ENCODE peak calls at places on chromosomes 2 and 18, in five cellular contexts. X is AG08396; H is A549; C is activated CD8-positive, alpha-beta memory T cell treated with anti-CD3 and anti-CD28 coated beads for 48 hours; V is stimulated activated CD4-positive, alpha-beta T cell treated with anti-CD3 and anti-CD28 coated beads, Interleukin-2, amount 100 ng/mL, for 48 hours. B is an unnamed sample.
A peak's percentile ranks its signal among the peaks of the same experiment; 100 is the strongest.

GRCh38 chr2:199977984-199978415 is 22.6 kb downstream of the MAIP1 start:
- DNase-seq in X (peak; percentile 27), H (peak; percentile 68), C (no peak), V (peak; percentile 23), B (no peak)

GRCh38 chr2:239778042-239778811 is 246.9 kb downstream of the NDUFA10 start:
- DNase-seq in X (no peak), H (no peak), C (no peak), V (no peak), B (no peak)

GRCh38 chr2:24400207-24400907 is 40.0 kb upstream of the ITSN2 start:
- DNase-seq in X (no peak), H (no peak), C (no peak), V (no peak), B (no peak)

GRCh38 chr18:55592106-55592505 is 4.1 kb upstream of the TCF4 start:
- DNase-seq in X (no peak), H (no peak), C (no peak), V (no peak), B (no peak)

GRCh38 chr2:127576433-127577207 is 41.1 kb downstream of the MYO7B start:
- DNase-seq in X (peak; percentile 76), H (no peak), C (no peak), V (no peak), B (no peak)

GRCh38 chr2:100831831-100832230 is 11.9 kb downstream of the NPAS2 start:
- DNase-seq in X (no peak), H (no peak), C (no peak), V (no peak), B (no peak)

GRCh38 chr2:107529146-107529545 is 297.5 kb upstream of the RGPD4 start:
- DNase-seq in X (no peak), H (no peak), C (no peak), V (no peak), B (no peak)

GRCh38 chr18:36934884-36935283 is 106.0 kb downstream of the KIAA1328 start:
- DNase-seq in X (no peak), H (no peak), C (no peak), V (no peak), B (no peak)

GRCh38 chr2:229563388-229563787 is 151.0 kb downstream of the DNER start:
- DNase-seq in X (no peak), H (no peak), C (no peak), V (no peak), B (no peak)

GRCh38 chr18:3453540-3454364 is 3.8 kb downstream of the TGIF1 start:
- DNase-seq in X (peak; percentile 50), H (peak; percentile 76), C (no peak), V (peak; percentile 33), B (no peak)

GRCh38 chr2:121144111-121144510 is 140.9 kb downstream of the TFCP2L1 start:
- DNase-seq in X (no peak), H (no peak), C (no peak), V (no peak), B (no peak)

GRCh38 chr18:27717816-27718215 is 459.1 kb downstream of the CDH2 start:
- DNase-seq in X (no peak), H (no peak), C (no peak), V (no peak), B (no peak)

GRCh38 chr2:223262946-223263345 is 211.0 kb downstream of the KCNE4 start:
- DNase-seq in X (no peak), H (peak; percentile 22), C (no peak), V (no peak), B (no peak)

GRCh38 chr2:188607501-188607900 is 315.8 kb downstream of the GULP1 start:
- DNase-seq in X (no peak), H (peak; percentile 22), C (no peak), V (no peak), B (no peak)

GRCh38 chr18:78623142-78623541 is 356.5 kb upstream of the SALL3 start:
- DNase-seq in X (no peak), H (no peak), C (no peak), V (no peak), B (no peak)

GRCh38 chr2:28754321-28754720 is 2.7 kb downstream of the PPP1CB start:
- DNase-seq in X (no peak), H (peak; percentile 13), C (no peak), V (no peak), B (no peak)

GRCh38 chr2:190402986-190403385 is 5.2 kb upstream of the MFSD6 start:
- DNase-seq in X (no peak), H (no peak), C (no peak), V (no peak), B (no peak)

GRCh38 chr2:36539631-36540030 is 58.3 kb downstream of the FEZ2 start:
- DNase-seq in X (peak; percentile 26), H (no peak), C (no peak), V (no peak), B (no peak)

GRCh38 chr2:457287-457686 is 169.4 kb upstream of the ALKAL2 start:
- DNase-seq in X (no peak), H (no peak), C (no peak), V (no peak), B (no peak)

GRCh38 chr2:237626813-237627451 is 455 bp upstream of the LRRFIP1 start:
- DNase-seq in X (no peak), H (no peak), C (no peak), V (no peak), B (no peak)

GRCh38 chr2:23269747-23270146 is 115.2 kb upstream of the KLHL29 start:
- DNase-seq in X (no peak), H (no peak), C (no peak), V (no peak), B (no peak)

GRCh38 chr2:85303780-85304531 is 23.8 kb downstream of the TGOLN2 start:
- DNase-seq in X (no peak), H (no peak), C (no peak), V (no peak), B (no peak)

GRCh38 chr2:82875891-82876290 is 1583.2 kb downstream of the SUCLG1 start:
- DNase-seq in X (no peak), H (no peak), C (no peak), V (no peak), B (no peak)

GRCh38 chr18:40159141-40160017 is 1795.7 kb upstream of the PIK3C3 start:
- DNase-seq in X (no peak), H (peak; percentile 21), C (no peak), V (no peak), B (no peak)

GRCh38 chr18:23226930-23227728 is 91.8 kb downstream of the CABLES1 start:
- DNase-seq in X (peak; percentile 58), H (no peak), C (no peak), V (no peak), B (no peak)

GRCh38 chr18:8673276-8674209 is 31.8 kb upstream of the MTCL1 start:
- DNase-seq in X (no peak), H (peak; percentile 44), C (no peak), V (no peak), B (no peak)

GRCh38 chr18:30177056-30177455 is 865.5 kb downstream of the DSC3 start:
- DNase-seq in X (no peak), H (no peak), C (no peak), V (no peak), B (no peak)

GRCh38 chr2:20608666-20609348 is 42.1 kb downstream of the HS1BP3 start:
- DNase-seq in X (no peak), H (no peak), C (no peak), V (no peak), B (no peak)

GRCh38 chr2:240913810-240914644 is 7.9 kb downstream of the CROCC2 start:
- DNase-seq in X (peak; percentile 76), H (peak; percentile 66), C (peak; percentile 57), V (peak; percentile 70), B (no peak)

GRCh38 chr2:39534095-39534711 is 97.1 kb upstream of the MAP4K3 start:
- DNase-seq in X (no peak), H (no peak), C (no peak), V (no peak), B (no peak)

GRCh38 chr2:40219141-40219540 is 232.7 kb downstream of the SLC8A1 start:
- DNase-seq in X (no peak), H (no peak), C (no peak), V (no peak), B (no peak)

GRCh38 chr2:127536707-127537106 is 1.2 kb downstream of the MYO7B start:
- DNase-seq in X (no peak), H (no peak), C (no peak), V (no peak), B (no peak)

GRCh38 chr18:10032331-10032979 is 118.6 kb downstream of the VAPA start:
- DNase-seq in X (no peak), H (no peak), C (peak; percentile 14), V (no peak), B (no peak)

GRCh38 chr2:188676012-188676405 is 298.2 kb upstream of the COL3A1 start:
- DNase-seq in X (no peak), H (peak; percentile 6), C (no peak), V (no peak), B (no peak)

GRCh38 chr2:69216535-69217332 is 170.3 kb downstream of the GFPT1 start:
- DNase-seq in X (no peak), H (no peak), C (no peak), V (no peak), B (no peak)

GRCh38 chr18:292271-292670 is 24.4 kb upstream of the THOC1 start:
- DNase-seq in X (no peak), H (no peak), C (no peak), V (no peak), B (no peak)

GRCh38 chr2:105756435-105756834 is 11.7 kb downstream of the NCK2 start:
- DNase-seq in X (no peak), H (no peak), C (no peak), V (no peak), B (no peak)

GRCh38 chr2:26527726-26528125 is 49.8 kb upstream of the OTOF start:
- DNase-seq in X (no peak), H (no peak), C (no peak), V (no peak), B (no peak)

GRCh38 chr2:74887445-74887951 is 53.6 kb downstream of the HK2 start:
- DNase-seq in X (peak; percentile 53), H (no peak), C (no peak), V (no peak), B (no peak)

B was measured in esophagus squamous epithelium.